ENCODE peak calls at places on chromosome 6, in four cellular contexts. S is K562, K is HepG2, P is A549. A is an unnamed sample.

GRCh38 chr6:30781697-30782424 is 37.5 kb upstream of the IER3 start:
- DNase-seq in K (peak), S (peak), P (peak), A (peak)

GRCh38 chr6:137202078-137202477 is 17.1 kb downstream of the IFNGR1 start:
- DNase-seq in P (no peak), S (no peak), K (no peak), A (no peak)

GRCh38 chr6:45595010-45595851 is 217.5 kb upstream of the SUPT3H start:
- DNase-seq in S (no peak), K (no peak), P (no peak), A (no peak)

GRCh38 chr6:157621401-157621800 is 201.6 kb upstream of the SNX9 start:
- DNase-seq in P (no peak), S (no peak), K (no peak), A (no peak)

GRCh38 chr6:159979136-159979874 is 10.4 kb downstream of the IGF2R start:
- DNase-seq in P (no peak), K (peak), S (no peak), A (peak)

GRCh38 chr6:109013551-109014101 is 81.0 kb downstream of the SESN1 start:
- DNase-seq in K (no peak), P (no peak), S (no peak), A (no peak)

GRCh38 chr6:55438217-55438616 is 110.9 kb downstream of the GFRAL start:
- DNase-seq in P (no peak), S (no peak), K (no peak), A (no peak)

GRCh38 chr6:56499121-56499520 is 143.6 kb downstream of the DST start:
- DNase-seq in P (no peak), K (no peak), S (no peak), A (no peak)

GRCh38 chr6:10300071-10300470 is 114.8 kb downstream of the TFAP2A start:
- DNase-seq in S (no peak), P (no peak), K (no peak), A (no peak)

GRCh38 chr6:21845018-21845417 is 251.5 kb downstream of the SOX4 start:
- DNase-seq in P (no peak), S (peak), K (no peak), A (no peak)

GRCh38 chr6:129276461-129276860 is 393.5 kb downstream of the LAMA2 start:
- DNase-seq in S (no peak), K (no peak), P (no peak), A (no peak)

GRCh38 chr6:118651282-118652050 is at the start of gene CEP85L:
- DNase-seq in S (peak), P (peak), K (peak), A (peak)
- TF ChIP-seq POLR2A in S (peak), P (peak), K (peak), A (peak)

GRCh38 chr6:62009445-62009844 is 276.6 kb downstream of the KHDRBS2 start:
- DNase-seq in P (no peak), K (no peak), S (no peak), A (no peak)

GRCh38 chr6:62013719-62014118 is 272.3 kb downstream of the KHDRBS2 start:
- DNase-seq in S (no peak), K (no peak), P (no peak), A (no peak)
- TF ChIP-seq REST in S (no peak), K (no peak), P (no peak), A (no peak)

GRCh38 chr6:7146079-7146828 is 38.5 kb downstream of the RREB1 start:
- DNase-seq in K (peak), S (no peak), P (no peak), A (no peak)
- TF ChIP-seq POLR2A in K (no peak), S (peak), P (no peak), A (peak)

GRCh38 chr6:36267731-36268477 is 2.0 kb upstream of the PNPLA1 start:
- DNase-seq in K (no peak), P (no peak), S (no peak), A (no peak)
- TF ChIP-seq REST in K (no peak), P (no peak), S (no peak), A (no peak)

GRCh38 chr6:13468839-13469238 is 18.6 kb downstream of the GFOD1 start:
- DNase-seq in K (no peak), P (no peak), S (no peak), A (no peak)
- TF ChIP-seq POLR2A in K (no peak), P (no peak), S (no peak), A (no peak)

GRCh38 chr6:28673800-28674671 is 148.4 kb downstream of the GPX5 start:
- DNase-seq in K (peak), P (peak), S (no peak), A (peak)
- TF ChIP-seq REST in K (peak), P (peak), S (no peak), A (no peak)

GRCh38 chr6:3244003-3244831 is 14.5 kb upstream of the PSMG4 start:
- DNase-seq in K (no peak), S (no peak), P (no peak), A (no peak)

GRCh38 chr6:3245216-3245615 is 13.5 kb upstream of the PSMG4 start:
- DNase-seq in P (no peak), K (no peak), S (no peak), A (no peak)

GRCh38 chr6:3250278-3250677 is 8.5 kb upstream of the PSMG4 start:
- DNase-seq in S (no peak), K (no peak), P (no peak), A (no peak)

GRCh38 chr6:3249821-3250220 is 8.9 kb upstream of the PSMG4 start:
- DNase-seq in K (no peak), P (no peak), S (no peak), A (no peak)

DNA sequence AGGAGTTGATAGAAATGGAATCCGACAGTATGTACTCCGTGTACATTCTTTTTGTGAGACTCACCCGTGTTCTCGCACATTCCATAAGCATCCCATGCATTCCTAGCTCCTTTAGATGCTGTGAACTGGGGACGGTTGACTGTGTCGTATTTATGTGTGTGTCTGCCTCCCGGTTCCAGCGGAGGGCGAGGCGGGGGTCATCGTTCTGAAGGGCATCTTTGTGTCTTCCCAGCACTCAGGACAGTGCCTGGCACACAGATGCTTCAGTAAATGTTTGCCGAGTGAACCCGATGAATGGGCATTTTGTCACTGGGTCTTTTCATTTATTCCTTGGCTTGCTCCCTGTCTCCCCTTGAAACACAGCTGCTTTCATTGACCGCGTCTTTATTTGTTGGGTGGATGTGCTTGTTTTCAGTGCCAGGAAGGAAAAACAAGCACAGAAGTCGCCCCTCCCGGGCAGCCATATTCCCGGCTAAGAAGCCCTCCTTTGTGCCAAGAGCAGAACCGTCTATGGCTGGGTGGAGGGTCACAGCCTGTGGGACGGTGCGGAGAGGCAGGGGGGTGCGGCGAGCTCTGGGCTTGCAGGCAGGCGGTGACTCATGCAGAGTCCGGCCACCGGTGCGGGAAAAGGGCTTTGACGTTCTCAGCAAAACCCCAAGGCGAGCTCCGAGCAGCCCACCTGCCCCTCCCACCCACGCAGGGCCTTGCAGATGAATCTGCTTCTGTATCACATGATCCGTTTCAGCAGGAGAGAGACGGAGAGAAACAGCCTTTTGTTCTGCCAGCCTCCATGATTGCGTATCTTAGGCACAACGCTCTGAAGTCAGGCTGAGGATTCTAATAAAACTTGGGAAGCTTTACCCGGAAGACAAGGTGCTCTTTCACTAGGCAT is 11.2 kb upstream of the PSMG4 start:
- DNase-seq in K (peak), S (peak), P (peak), A (no peak)
- TF ChIP-seq POLR2A in K (no peak), S (no peak), P (no peak), A (no peak)

GRCh38 chr6:97668716-97669115 is 385.7 kb upstream of the MMS22L start:
- DNase-seq in K (no peak), P (no peak), S (no peak), A (peak)
- TF ChIP-seq REST in K (no peak), P (no peak), S (no peak), A (no peak)

DNA sequence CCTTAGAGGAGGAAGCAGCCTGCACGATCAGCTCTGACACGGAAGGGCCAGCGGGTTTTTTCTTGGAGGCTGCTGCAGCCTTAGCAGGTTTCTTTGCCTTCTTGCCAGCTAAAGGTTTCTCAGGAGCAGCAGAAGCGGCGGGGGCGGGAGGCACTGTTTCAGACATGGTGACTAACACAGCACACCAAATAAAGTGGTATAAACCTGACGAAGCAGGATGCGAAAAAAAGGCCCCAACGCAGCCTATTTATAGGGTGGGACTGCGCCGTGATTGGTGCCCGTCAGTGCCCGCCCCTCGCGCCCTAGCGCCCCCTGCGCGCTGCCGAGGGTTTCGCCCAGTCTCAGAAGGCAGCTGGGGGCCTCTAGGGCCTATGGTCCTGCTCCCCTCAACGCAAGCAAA is 55.0 kb downstream of the TRIM38 start:
- DNase-seq in S (no peak), K (no peak), P (no peak), A (no peak)
- TF ChIP-seq POLR2A in S (no peak), K (no peak), P (no peak), A (peak)